ENCODE peak calls at places on chromosomes 3 and 15, in nine cellular contexts. T is body of pancreas, V is heart left ventricle, Y is IMR-90, H is thyroid gland, N is transverse colon, M is endothelial cell of umbilical vein, E is esophagus squamous epithelium, F is tibial nerve. S is an unnamed sample.

GRCh38 chr3:24493951-24494615 is 567 bp downstream of the THRB start:
- DNase-seq in E (no peak), H (peak; percentile 68), F (peak; percentile 56), V (peak; percentile 93), M (peak; percentile 20), Y (no peak), N (peak; percentile 66), T (peak; percentile 70), S (peak; percentile 88)

GRCh38 chr3:88141458-88142083 is 8.2 kb upstream of the C3orf38 start:
- DNase-seq in F (no peak), M (no peak), E (no peak), V (no peak), H (no peak), N (no peak), T (no peak), Y (peak; percentile 77), S (no peak)

GRCh38 chr15:78077053-78077859 is at the start of gene TBC1D2B:
- DNase-seq in N (peak; percentile 76), E (no peak), Y (peak; percentile 48), V (peak; percentile 63), T (peak; percentile 64), F (no peak), H (peak; percentile 60), M (peak; percentile 51), S (peak; percentile 94)

GRCh38 chr3:187015903-187016638 is 85.7 kb downstream of the ST6GAL1 start:
- DNase-seq in T (no peak), F (no peak), N (peak; percentile 75), E (no peak), H (no peak), Y (no peak), M (peak; percentile 61), V (no peak), S (peak; percentile 85)

GRCh38 chr3:65946438-65946837 is 92.3 kb downstream of the MAGI1 start:
- DNase-seq in V (peak; percentile 44), F (no peak), T (no peak), N (no peak), Y (peak; percentile 37), E (no peak), H (peak; percentile 30), M (peak; percentile 56), S (no peak)

GRCh38 chr3:124582196-124582595 is 148.1 kb upstream of the UMPS start:
- DNase-seq in E (no peak), Y (no peak), T (no peak), V (no peak), M (no peak), N (no peak), H (no peak), F (no peak), S (no peak)

GRCh38 chr15:63362873-63363272 is 18.8 kb downstream of the CA12 start:
- DNase-seq in E (no peak), T (no peak), F (no peak), V (no peak), M (no peak), N (no peak), Y (no peak), H (no peak), S (no peak)

GRCh38 chr3:122427857-122428471 is 12.1 kb upstream of the WDR5B start:
- DNase-seq in E (no peak), V (no peak), Y (no peak), F (no peak), T (no peak), H (no peak), N (no peak), M (no peak), S (no peak)

GRCh38 chr3:45508659-45509037 is 85.9 kb upstream of the LIMD1 start:
- DNase-seq in H (no peak), N (no peak), T (no peak), E (no peak), F (no peak), M (no peak), V (no peak), Y (no peak), S (no peak)

GRCh38 chr3:45509768-45510129 is 84.8 kb upstream of the LIMD1 start:
- DNase-seq in V (no peak), E (no peak), M (no peak), N (no peak), F (no peak), Y (no peak), T (no peak), H (no peak), S (no peak)

GRCh38 chr3:45507820-45508317 is 86.7 kb upstream of the LIMD1 start:
- DNase-seq in T (no peak), M (peak; percentile 53), Y (peak; percentile 87), E (no peak), F (no peak), H (no peak), V (peak; percentile 50), N (no peak), S (no peak)

GRCh38 chr3:45510519-45510918 is 84.0 kb upstream of the LIMD1 start:
- DNase-seq in Y (no peak), H (no peak), N (no peak), F (no peak), V (no peak), T (no peak), M (no peak), E (no peak), S (no peak)

GRCh38 chr3:45509038-45509767 is 85.3 kb upstream of the LIMD1 start:
- DNase-seq in T (no peak), F (no peak), E (no peak), V (no peak), N (no peak), Y (peak; percentile 99), M (no peak), H (no peak), S (no peak)
- H3K27me3 ChIP-seq in T (no peaks in the 10 kb centered on the region), F (no peaks in the 10 kb centered on the region), E (no peaks in the 10 kb centered on the region), V (no peaks in the 10 kb centered on the region), N (no peaks in the 10 kb centered on the region), Y (no peaks in the 10 kb centered on the region), M (no peaks in the 10 kb centered on the region), H (no peaks in the 10 kb centered on the region), S (no peaks in the 10 kb centered on the region)

GRCh38 chr15:85563328-85563727 is 182.9 kb downstream of the AKAP13 start:
- DNase-seq in V (no peak), T (peak; percentile 52), M (no peak), H (peak; percentile 30), N (no peak), E (no peak), F (no peak), Y (peak; percentile 33), S (no peak)

GRCh38 chr15:85563731-85564130 is 183.3 kb downstream of the AKAP13 start:
- DNase-seq in F (no peak), M (no peak), V (no peak), E (no peak), H (no peak), T (no peak), N (no peak), Y (no peak), S (no peak)

GRCh38 chr15:85562824-85563223 is 182.4 kb downstream of the AKAP13 start:
- DNase-seq in F (no peak), N (no peak), T (peak; percentile 65), V (no peak), H (no peak), M (no peak), E (no peak), Y (no peak), S (no peak)

GRCh38 chr15:85568261-85568808 is 187.9 kb downstream of the AKAP13 start:
- DNase-seq in V (no peak), F (no peak), T (no peak), M (no peak), E (no peak), N (no peak), Y (no peak), H (no peak), S (no peak)

DNA sequence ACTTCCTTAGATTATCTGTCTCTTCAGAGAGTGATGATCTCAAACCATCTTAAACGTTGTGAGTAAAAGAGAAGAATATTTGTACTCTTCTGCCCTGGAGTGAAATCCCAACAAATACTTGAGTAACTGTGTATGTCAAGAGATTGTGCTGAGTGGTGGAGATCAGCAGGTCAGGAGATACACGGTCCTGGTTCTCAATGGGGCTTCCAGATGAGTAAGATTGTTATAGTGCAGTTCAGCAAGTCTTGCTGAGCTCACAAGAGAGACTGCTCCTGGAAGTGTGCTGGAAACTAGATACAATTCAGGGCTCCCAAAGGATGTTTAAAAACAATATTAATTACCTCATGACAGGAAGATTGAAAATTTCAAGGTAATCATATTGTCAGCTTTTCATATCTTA is 184.3 kb downstream of the AKAP13 start:
- DNase-seq in Y (no peak), N (no peak), V (no peak), M (no peak), H (no peak), T (no peak), F (no peak), E (no peak), S (no peak)
- H3K4me1 ChIP-seq in Y (no peaks in the 10 kb centered on the region), N (peaks cover 13% of the 10 kb centered on the region), V (peaks cover 51% of the 10 kb centered on the region), M (no peaks in the 10 kb centered on the region), H (peaks cover 30% of the 10 kb centered on the region), T (peaks cover 27% of the 10 kb centered on the region), F (peaks cover 31% of the 10 kb centered on the region), E (no peaks in the 10 kb centered on the region), S (peaks cover 13% of the 10 kb centered on the region)

GRCh38 chr3:98529856-98530459 is 1.8 kb upstream of the GPR15 start:
- DNase-seq in M (no peak), T (no peak), V (no peak), N (no peak), E (no peak), Y (no peak), F (no peak), H (no peak), S (no peak)

GRCh38 chr3:98528474-98529346 is 3.1 kb upstream of the GPR15 start:
- DNase-seq in N (no peak), E (no peak), F (no peak), H (no peak), V (no peak), T (no peak), M (no peak), Y (no peak), S (no peak)

GRCh38 chr3:98522538-98523281 is at the start of gene CLDND1:
- DNase-seq in E (peak; percentile 88), M (peak; percentile 98), V (peak; percentile 98), N (peak; percentile 98), T (peak; percentile 97), F (peak; percentile 94), Y (peak; percentile 96), H (peak; percentile 98), S (peak; percentile 100)

GRCh38 chr3:98521897-98522537 is 685 bp downstream of the CLDND1 start:
- DNase-seq in Y (peak; percentile 68), E (no peak), M (peak; percentile 74), H (peak; percentile 50), V (peak; percentile 43), F (no peak), T (peak; percentile 53), N (peak; percentile 58), S (peak; percentile 78)

GRCh38 chr3:98525494-98525893 is 2.8 kb upstream of the CLDND1 start:
- DNase-seq in M (no peak), Y (no peak), H (no peak), E (no peak), T (no peak), F (no peak), N (no peak), V (no peak), S (no peak)
- TF ChIP-seq POLR2A in M (no peak), Y (no peak), H (no peak), E (no peak), T (no peak), F (no peak), N (no peak), V (no peak), S (no peak)

GRCh38 chr15:91234759-91235158 is 134.7 kb downstream of the SV2B start:
- DNase-seq in N (no peak), F (no peak), M (no peak), H (no peak), E (no peak), V (no peak), Y (no peak), T (no peak), S (no peak)

GRCh38 chr15:91235376-91235775 is 135.3 kb downstream of the SV2B start:
- DNase-seq in Y (no peak), H (no peak), E (no peak), N (no peak), F (no peak), T (no peak), V (no peak), M (no peak), S (no peak)

GRCh38 chr15:91243806-91244205 is 143.7 kb downstream of the SV2B start:
- DNase-seq in T (no peak), V (no peak), F (no peak), M (no peak), Y (no peak), E (no peak), N (no peak), H (no peak), S (no peak)

GRCh38 chr15:91237493-91237892 is 137.4 kb downstream of the SV2B start:
- DNase-seq in E (no peak), Y (no peak), T (no peak), N (no peak), M (no peak), H (no peak), V (no peak), F (no peak), S (no peak)

GRCh38 chr15:91238664-91239428 is 138.8 kb downstream of the SV2B start:
- DNase-seq in T (no peak), F (no peak), Y (no peak), E (no peak), N (no peak), H (no peak), M (no peak), V (no peak), S (no peak)
- H3K27me3 ChIP-seq in T (no peaks in the 10 kb centered on the region), F (no peaks in the 10 kb centered on the region), Y (no peaks in the 10 kb centered on the region), E (peaks cover 94% of the 10 kb centered on the region), N (peaks cover 23% of the 10 kb centered on the region), H (no peaks in the 10 kb centered on the region), M (no peaks in the 10 kb centered on the region), V (no peaks in the 10 kb centered on the region), S (peaks cover 13% of the 10 kb centered on the region)

S was measured in spleen.